ENCODE peak calls at places on chromosome 3, in nine cellular contexts. O is uterus, W is heart left ventricle, J is astrocyte, X is neuronal stem cell, D is neural progenitor cell, I is upper lobe of left lung, G is GM23248, L is left ventricle myocardium inferior. B is an unnamed sample.

GRCh38 chr3:177447938-177448337 is 250.7 kb upstream of the TBL1XR1 start:
- DNase-seq in O (no peak), W (no peak), J (no peak), X (no peak), D (no peak), I (peak; percentile 96), G (no peak), L (no peak), B (no peak)

GRCh38 chr3:22496641-22497040 is 706.5 kb upstream of the UBE2E2 start:
- DNase-seq in O (no peak), W (no peak), J (no peak), X (no peak), D (no peak), I (no peak), G (peak; percentile 4), L (no peak), B (no peak)

GRCh38 chr3:179149951-179150350 is 1.8 kb downstream of the PIK3CA start:
- DNase-seq in O (no peak), W (no peak), J (no peak), X (no peak), D (no peak), I (no peak), G (peak; percentile 14), L (no peak), B (no peak)

GRCh38 chr3:195873971-195874370 is 34.4 kb downstream of the TNK2 start:
- DNase-seq in O (no peak), W (peak; percentile 65), J (no peak), X (no peak), D (no peak), I (peak; percentile 36), G (peak; percentile 7), L (no peak), B (no peak)

GRCh38 chr3:36302626-36303025 is 77.7 kb upstream of the STAC start:
- DNase-seq in O (no peak), W (no peak), J (no peak), X (no peak), D (no peak), I (no peak), G (no peak), L (no peak), B (no peak)

GRCh38 chr3:154971771-154972326 is 108.3 kb upstream of the MME start:
- DNase-seq in O (no peak), W (no peak), J (peak; percentile 55), X (no peak), D (no peak), I (no peak), G (peak; percentile 79), L (no peak), B (no peak)

GRCh38 chr3:49518441-49518840 is 35.8 kb upstream of the BSN start:
- DNase-seq in O (no peak), W (no peak), J (no peak), X (no peak), D (no peak), I (no peak), G (no peak), L (no peak), B (no peak)

GRCh38 chr3:149199474-149199873 is 22.2 kb downstream of the CP start:
- DNase-seq in O (no peak), W (no peak), J (peak; percentile 51), X (no peak), D (no peak), I (no peak), G (no peak), L (no peak), B (no peak)

GRCh38 chr3:14142567-14143270 is 17.9 kb downstream of the TMEM43 start:
- DNase-seq in O (no peak), W (no peak), J (no peak), X (no peak), D (no peak), I (no peak), G (no peak), L (no peak), B (no peak)

GRCh38 chr3:11362600-11362999 is 90.4 kb downstream of the ATG7 start:
- DNase-seq in O (no peak), W (no peak), J (no peak), X (no peak), D (no peak), I (no peak), G (peak; percentile 56), L (no peak), B (no peak)

GRCh38 chr3:12659316-12660015 is 4.5 kb downstream of the RAF1 start:
- DNase-seq in O (no peak), W (no peak), J (no peak), X (no peak), D (no peak), I (no peak), G (peak; percentile 54), L (no peak), B (no peak)

GRCh38 chr3:12655701-12656100 is 8.2 kb downstream of the RAF1 start:
- DNase-seq in O (no peak), W (no peak), J (no peak), X (no peak), D (no peak), I (no peak), G (no peak), L (no peak), B (peak; percentile 15)

GRCh38 chr3:12656193-12656592 is 7.7 kb downstream of the RAF1 start:
- DNase-seq in O (no peak), W (no peak), J (no peak), X (no peak), D (no peak), I (no peak), G (no peak), L (no peak), B (no peak)

GRCh38 chr3:12658593-12659058 is 5.3 kb downstream of the RAF1 start:
- DNase-seq in O (no peak), W (no peak), J (peak; percentile 94), X (no peak), D (no peak), I (no peak), G (peak; percentile 93), L (no peak), B (no peak)

GRCh38 chr3:12656850-12657249 is 7.1 kb downstream of the RAF1 start:
- DNase-seq in O (no peak), W (no peak), J (no peak), X (no peak), D (no peak), I (no peak), G (no peak), L (no peak), B (no peak)
- H3K4me1 ChIP-seq in O (no peaks in the 10 kb centered on the region), W (peaks cover 16% of the 10 kb centered on the region), J (peaks cover 18% of the 10 kb centered on the region), X (no peaks in the 10 kb centered on the region), D (peaks cover 5% of the 10 kb centered on the region), I (peaks cover 54% of the 10 kb centered on the region), G (peaks cover 58% of the 10 kb centered on the region), L (peaks cover 95% of the 10 kb centered on the region), B (peaks cover 8% of the 10 kb centered on the region)

GRCh38 chr3:50606596-50606995 is 5.0 kb downstream of the CISH start:
- DNase-seq in O (no peak), W (no peak), J (no peak), X (no peak), D (no peak), I (no peak), G (no peak), L (no peak), B (no peak)
- H3K4me1 ChIP-seq in O (peaks cover 15% of the 10 kb centered on the region), W (peaks cover 22% of the 10 kb centered on the region), J (peaks cover 14% of the 10 kb centered on the region), X (peaks cover 13% of the 10 kb centered on the region), D (peaks cover 6% of the 10 kb centered on the region), I (peaks cover 97% of the 10 kb centered on the region), G (peaks cover 11% of the 10 kb centered on the region), L (peaks cover 100% of the 10 kb centered on the region), B (no peaks in the 10 kb centered on the region)

DNA sequence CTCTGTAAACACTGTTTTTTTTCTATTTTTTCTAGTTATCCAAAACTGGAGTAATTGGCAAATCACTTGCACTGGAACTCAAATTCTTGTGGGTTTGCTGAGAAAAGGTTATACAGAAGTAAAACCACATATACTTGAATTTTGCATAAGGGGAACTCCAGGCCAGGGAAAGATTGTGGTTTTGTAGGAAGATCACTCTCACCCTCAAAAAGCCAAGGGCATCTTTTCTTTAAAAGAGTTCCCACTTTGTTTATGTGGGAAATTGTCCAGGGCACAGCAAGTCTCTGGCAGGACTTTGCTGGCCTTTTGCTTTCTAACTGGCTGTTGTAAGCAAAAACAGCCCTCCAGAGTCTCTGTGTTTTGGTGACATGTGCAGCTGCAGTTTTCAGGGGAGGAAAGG is 340.3 kb upstream of the RBMS3 start:
- DNase-seq in O (no peak), W (no peak), J (peak; percentile 98), X (no peak), D (no peak), I (no peak), G (peak; percentile 79), L (no peak), B (no peak)
- H3K4me1 ChIP-seq in O (no peaks in the 10 kb centered on the region), W (no peaks in the 10 kb centered on the region), J (peaks cover 11% of the 10 kb centered on the region), X (no peaks in the 10 kb centered on the region), D (no peaks in the 10 kb centered on the region), I (peaks cover 7% of the 10 kb centered on the region), G (peaks cover 13% of the 10 kb centered on the region), L (peaks cover 21% of the 10 kb centered on the region), B (peaks cover 6% of the 10 kb centered on the region)

GRCh38 chr3:15319127-15319526 is 13.3 kb downstream of the SH3BP5 start:
- DNase-seq in O (no peak), W (no peak), J (no peak), X (no peak), D (no peak), I (no peak), G (no peak), L (no peak), B (no peak)

GRCh38 chr3:15318661-15319060 is 13.7 kb downstream of the SH3BP5 start:
- DNase-seq in O (no peak), W (no peak), J (no peak), X (no peak), D (no peak), I (peak; percentile 16), G (no peak), L (no peak), B (peak; percentile 62)

GRCh38 chr3:15317164-15317477 is 15.3 kb downstream of the SH3BP5 start:
- DNase-seq in O (peak; percentile 46), W (no peak), J (peak; percentile 84), X (no peak), D (no peak), I (no peak), G (peak; percentile 75), L (no peak), B (peak; percentile 80)

GRCh38 chr3:15323063-15323462 is 9.3 kb downstream of the SH3BP5 start:
- DNase-seq in O (no peak), W (no peak), J (no peak), X (no peak), D (no peak), I (no peak), G (no peak), L (no peak), B (no peak)

DNA sequence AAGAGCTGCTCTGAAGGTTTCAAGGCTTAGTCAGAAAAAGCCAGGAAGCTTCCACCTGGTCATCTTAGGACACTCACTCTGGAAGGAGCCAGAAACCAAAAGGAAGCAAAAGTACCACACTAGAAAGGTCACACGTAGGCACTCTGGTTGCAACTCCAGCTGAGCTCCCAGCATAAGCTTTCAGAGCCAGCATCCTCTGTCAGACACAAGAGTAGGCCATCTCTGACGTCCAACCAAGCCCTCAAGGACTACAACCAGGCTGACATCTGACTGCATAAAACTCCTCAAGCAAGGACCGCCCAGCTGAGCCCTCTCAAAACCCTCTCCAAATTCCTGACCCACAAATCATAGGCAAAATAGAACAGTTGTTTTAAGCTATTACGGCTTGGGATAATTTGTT is 12.8 kb downstream of the SH3BP5 start:
- DNase-seq in O (peak; percentile 64), W (no peak), J (peak; percentile 91), X (no peak), D (no peak), I (peak; percentile 84), G (peak; percentile 88), L (peak; percentile 46), B (no peak)
- H3K4me1 ChIP-seq in O (peaks cover 21% of the 10 kb centered on the region), W (peaks cover 5% of the 10 kb centered on the region), J (peaks cover 44% of the 10 kb centered on the region), X (peaks cover 7% of the 10 kb centered on the region), D (peaks cover 25% of the 10 kb centered on the region), I (peaks cover 81% of the 10 kb centered on the region), G (peaks cover 71% of the 10 kb centered on the region), L (peaks cover 77% of the 10 kb centered on the region), B (peaks cover 7% of the 10 kb centered on the region)